ENCODE peak calls at places on chromosomes 12 and 14, in ten cellular contexts. Y is Panc1, B is aorta, W is lower lobe of right lung, Q is heart right ventricle, G is fibroblast of lung, O is left lung, N is stomach, A is upper lobe of left lung, D is mammary epithelial cell. J is an unnamed sample. For H3K4me1 and H3K36me3, the result is how much of the 10 kb centered on the place peaks cover.

GRCh38 chr14:90487031-90487430 is 90.2 kb downstream of the CALM1 start:
- DNase-seq in Y (no peak), O (no peak), D (no peak), G (peak), A (no peak), W (no peak), Q (peak), B (no peak), N (no peak), J (no peak)

GRCh38 chr12:9906888-9907287 is 25.3 kb downstream of the CLEC2A start:
- DNase-seq in G (peak), B (no peak), Q (no peak), N (no peak), W (no peak), D (peak), Y (no peak), A (no peak), O (no peak), J (no peak)

GRCh38 chr14:44030963-44031362 is 476.1 kb downstream of the FSCB start:
- DNase-seq in O (no peak), Q (no peak), B (no peak), Y (no peak), N (no peak), A (no peak), D (no peak), W (no peak), G (no peak), J (no peak)

GRCh38 chr12:131947482-131948027 is 2.2 kb upstream of the EP400 start:
- DNase-seq in D (no peak), Y (no peak), B (no peak), Q (no peak), W (no peak), A (no peak), N (no peak), G (no peak), O (peak), J (no peak)

GRCh38 chr12:125249932-125250331 is 184.7 kb downstream of the AACS start:
- DNase-seq in W (no peak), A (no peak), O (no peak), D (no peak), Y (no peak), G (no peak), B (no peak), Q (no peak), N (no peak), J (no peak)

GRCh38 chr14:70744631-70745030 is 64.7 kb downstream of the MAP3K9 start:
- DNase-seq in A (no peak), N (no peak), O (no peak), B (no peak), G (no peak), W (no peak), D (no peak), Q (no peak), Y (no peak), J (no peak)

GRCh38 chr12:113373966-113374365 is 15.6 kb downstream of the PLBD2 start:
- DNase-seq in D (no peak), W (no peak), G (no peak), Y (no peak), B (no peak), N (no peak), O (no peak), Q (no peak), A (no peak), J (no peak)

GRCh38 chr12:55899035-55899434 is 28.7 kb downstream of the PYM1 start:
- DNase-seq in D (no peak), Y (no peak), A (no peak), B (no peak), Q (no peak), N (no peak), W (no peak), O (no peak), G (peak), J (no peak)

GRCh38 chr14:49594347-49595089 is 4.2 kb upstream of the LRR1 start:
- DNase-seq in A (no peak), B (no peak), N (no peak), D (no peak), Q (no peak), W (no peak), G (peak), O (no peak), Y (no peak), J (no peak)

GRCh38 chr14:103346286-103346685 is 12.2 kb downstream of the EIF5 start:
- DNase-seq in G (no peak), Y (no peak), D (no peak), A (no peak), Q (no peak), B (no peak), W (no peak), N (no peak), O (no peak), J (no peak)

GRCh38 chr14:104388631-104389325 is 190.8 kb upstream of the C14orf180 start:
- DNase-seq in W (no peak), D (no peak), A (peak), B (no peak), N (peak), G (no peak), O (peak), Y (no peak), Q (no peak), J (no peak)

GRCh38 chr12:19867151-19867550 is 427.9 kb downstream of the AEBP2 start:
- DNase-seq in W (no peak), A (no peak), Q (no peak), N (no peak), O (no peak), D (no peak), Y (no peak), G (peak), B (no peak), J (no peak)

GRCh38 chr12:24596768-24597388 is 352.0 kb downstream of the BCAT1 start:
- DNase-seq in N (no peak), O (no peak), A (no peak), G (peak), D (peak), Q (no peak), B (no peak), W (no peak), Y (peak), J (no peak)

GRCh38 chr12:26621932-26622331 is 211.1 kb downstream of the ITPR2 start:
- DNase-seq in G (no peak), W (no peak), D (no peak), O (no peak), A (no peak), N (no peak), Y (no peak), B (no peak), Q (no peak), J (no peak)

GRCh38 chr12:49662998-49663843 is 39.9 kb downstream of the PRPF40B start:
- DNase-seq in O (no peak), D (peak), W (peak), N (no peak), B (peak), Q (peak), G (peak), Y (peak), A (no peak), J (no peak)

GRCh38 chr12:57621497-57622292 is 10.5 kb downstream of the ARHGEF25 start:
- DNase-seq in D (no peak), W (peak), N (peak), B (peak), O (peak), A (peak), Y (no peak), G (no peak), Q (peak), J (no peak)

DNA sequence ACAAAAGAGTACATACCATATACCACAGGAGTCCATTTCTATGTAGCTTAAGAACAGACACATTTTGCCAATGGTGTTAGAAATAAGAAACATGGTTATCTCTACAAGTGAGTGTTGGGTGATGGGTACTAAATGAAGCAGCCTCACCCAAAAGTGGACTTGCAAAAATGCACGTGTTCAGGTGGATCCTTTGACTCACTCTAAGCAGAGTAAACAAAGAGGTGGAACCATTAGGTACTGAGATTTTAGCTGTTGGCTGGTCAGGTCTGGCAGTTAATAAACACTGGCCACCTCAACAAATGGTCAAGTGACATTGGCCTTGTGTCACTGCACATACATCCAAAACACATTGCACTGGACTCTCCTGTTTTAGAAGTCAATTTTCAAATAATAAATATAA is 27.6 kb downstream of the EVL start:
- DNase-seq in W (no peak), D (peak), Q (no peak), A (no peak), Y (no peak), N (no peak), B (no peak), O (no peak), G (no peak), J (no peak)
- H3K4me1 ChIP-seq in W (under half), D (under half), Q (under half), A (under half), Y (under half), N (under half), B (under half), O (under half), G (under half), J (under half)

GRCh38 chr14:51674294-51675002 is 22.7 kb downstream of the FRMD6 start:
- DNase-seq in W (no peak), Y (no peak), D (peak), O (no peak), G (peak), A (no peak), B (no peak), N (no peak), Q (no peak), J (no peak)

GRCh38 chr14:51680031-51680430 is 28.3 kb downstream of the FRMD6 start:
- DNase-seq in B (no peak), Y (no peak), A (no peak), N (no peak), G (no peak), O (no peak), Q (no peak), D (no peak), W (no peak), J (no peak)

GRCh38 chr14:51676549-51676948 is 24.8 kb downstream of the FRMD6 start:
- DNase-seq in D (peak), Y (no peak), N (no peak), A (no peak), B (no peak), G (peak), O (no peak), Q (no peak), W (no peak), J (no peak)

GRCh38 chr14:51677738-51678137 is 26.0 kb downstream of the FRMD6 start:
- DNase-seq in B (no peak), W (no peak), D (no peak), A (no peak), O (no peak), G (no peak), Y (no peak), Q (no peak), N (no peak), J (no peak)

DNA sequence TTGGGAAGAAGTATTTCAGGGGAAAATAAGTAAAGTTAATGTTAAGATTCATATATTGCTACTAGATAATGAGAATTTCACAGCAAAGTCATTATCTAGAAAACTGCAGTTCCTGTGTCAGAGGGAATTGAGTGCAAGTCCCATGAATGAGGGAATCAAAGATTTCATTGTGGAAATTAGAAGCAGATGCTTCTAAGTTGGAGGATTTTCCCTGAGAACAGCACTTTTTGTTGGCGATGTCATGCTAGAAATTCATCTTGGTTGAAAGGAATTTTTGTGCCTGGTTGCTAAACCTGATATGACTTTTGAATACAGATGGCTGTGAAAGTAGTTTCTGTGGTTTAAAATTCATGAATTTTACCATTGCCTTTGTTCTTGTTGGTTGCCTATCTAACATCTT is 25.6 kb downstream of the FRMD6 start:
- DNase-seq in D (no peak), Y (no peak), B (no peak), O (no peak), N (no peak), W (no peak), G (peak), Q (no peak), A (no peak), J (no peak)
- H3K36me3 ChIP-seq in D (under half), Y (under half), B (under half), O (under half), N (under half), W (under half), G (under half), Q (under half), A (under half), J (under half)

DNA sequence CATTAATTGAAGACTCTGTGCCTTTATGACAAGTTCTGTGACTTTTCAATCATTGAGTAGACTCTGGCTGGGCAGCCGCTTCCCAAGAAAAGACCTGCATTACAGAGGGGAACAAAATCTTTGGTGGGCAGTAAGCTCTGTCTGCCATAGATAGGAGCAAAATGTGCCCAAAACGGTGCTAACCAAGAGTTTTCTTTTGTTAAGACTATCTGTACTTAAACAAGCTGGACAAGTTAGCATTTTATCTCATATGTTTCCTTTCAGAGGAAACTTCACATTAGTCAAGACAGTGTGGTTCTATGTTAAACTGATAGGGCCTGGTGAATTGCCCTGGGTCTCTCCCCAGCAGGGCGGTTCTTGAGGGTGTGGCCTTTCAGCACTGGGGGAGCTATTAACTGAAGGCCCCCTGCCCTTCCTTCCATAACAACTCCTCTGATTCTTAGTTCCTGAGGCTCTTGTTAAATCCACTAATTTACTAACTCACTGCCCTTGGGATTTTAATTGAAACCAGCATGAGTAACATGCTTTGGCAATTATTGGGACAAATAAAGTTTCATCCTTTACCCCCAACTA is 219.6 kb downstream of the KTN1 start:
- DNase-seq in O (no peak), Q (no peak), W (no peak), B (no peak), G (no peak), N (no peak), D (no peak), A (no peak), Y (no peak), J (no peak)
- H3K4me1 ChIP-seq in O (under half), Q (under half), W (under half), B (under half), G (under half), N (under half), D (under half), A (under half), Y (under half), J (under half)

DNA sequence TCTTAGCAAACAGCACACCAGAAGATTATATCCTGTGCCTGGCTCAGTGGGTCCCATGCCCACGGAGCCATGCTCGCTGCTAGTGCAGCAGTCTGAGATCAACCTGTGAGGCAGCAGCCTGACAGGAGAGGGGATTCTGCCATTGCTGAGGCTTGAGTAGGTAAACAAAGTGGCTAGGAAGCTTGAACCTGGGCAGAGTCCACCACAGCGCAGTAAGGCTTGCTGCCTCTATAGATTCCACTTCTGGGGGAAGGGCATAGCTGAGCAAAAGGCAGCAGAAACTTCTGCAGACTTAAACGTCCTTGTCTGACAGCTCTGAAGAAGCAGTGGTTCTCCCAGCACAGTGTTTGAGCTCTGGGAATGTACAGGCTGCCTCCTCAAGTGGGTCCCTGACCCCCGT is 210.3 kb downstream of the RMST start:
- DNase-seq in G (no peak), N (no peak), Q (no peak), Y (no peak), W (no peak), O (no peak), B (no peak), D (no peak), A (no peak), J (no peak)
- H3K36me3 ChIP-seq in G (under half), N (under half), Q (under half), Y (under half), W (under half), O (under half), B (under half), D (under half), A (under half), J (under half)

GRCh38 chr12:97701901-97702300 is 239.3 kb downstream of the RMST start:
- DNase-seq in N (no peak), B (no peak), A (no peak), Y (no peak), G (no peak), D (no peak), Q (no peak), O (no peak), W (no peak), J (no peak)
- H3K4me1 ChIP-seq in N (under half), B (under half), A (under half), Y (under half), G (under half), D (under half), Q (under half), O (under half), W (under half), J (under half)